ENCODE peak calls at places on chromosomes 4 and X, in five cellular contexts. Y, W, B, Q and G are unnamed samples.
A peak's percentile ranks its signal among the peaks of the same experiment; 100 is the strongest.

GRCh38 chrX:53125506-53125905 is 31.6 kb downstream of the KANTR start:
- DNase-seq in Y (no peak), W (no peak), B (peak; percentile 61), Q (no peak), G (no peak)

GRCh38 chr4:141134586-141134985 is 1.3 kb upstream of the RNF150 start:
- DNase-seq in Y (no peak), W (no peak), B (no peak), Q (no peak), G (no peak)

GRCh38 chr4:101205878-101206277 is 141.4 kb downstream of the PPP3CA start:
- DNase-seq in Y (peak; percentile 28), W (no peak), B (peak; percentile 63), Q (no peak), G (no peak)

GRCh38 chr4:1851160-1851559 is 4.8 kb downstream of the LETM1 start:
- DNase-seq in Y (no peak), W (no peak), B (no peak), Q (peak; percentile 56), G (no peak)

GRCh38 chr4:77821775-77822174 is 2.6 kb upstream of the CNOT6L start:
- DNase-seq in Y (no peak), W (no peak), B (no peak), Q (no peak), G (no peak)

GRCh38 chr4:29423836-29424721 is 1296.1 kb upstream of the PCDH7 start:
- DNase-seq in Y (peak; percentile 42), W (no peak), B (peak; percentile 95), Q (no peak), G (no peak)

GRCh38 chr4:168119870-168120269 is 27.5 kb downstream of the ANXA10 start:
- DNase-seq in Y (no peak), W (no peak), B (no peak), Q (no peak), G (no peak)

GRCh38 chr4:86942185-86942666 is 7.4 kb downstream of the AFF1 start:
- DNase-seq in Y (no peak), W (no peak), B (peak; percentile 85), Q (no peak), G (no peak)

GRCh38 chrX:95058815-95059214 is 1384.8 kb downstream of the FAM133A start:
- DNase-seq in Y (peak; percentile 1), W (no peak), B (peak; percentile 58), Q (no peak), G (no peak)

DNA sequence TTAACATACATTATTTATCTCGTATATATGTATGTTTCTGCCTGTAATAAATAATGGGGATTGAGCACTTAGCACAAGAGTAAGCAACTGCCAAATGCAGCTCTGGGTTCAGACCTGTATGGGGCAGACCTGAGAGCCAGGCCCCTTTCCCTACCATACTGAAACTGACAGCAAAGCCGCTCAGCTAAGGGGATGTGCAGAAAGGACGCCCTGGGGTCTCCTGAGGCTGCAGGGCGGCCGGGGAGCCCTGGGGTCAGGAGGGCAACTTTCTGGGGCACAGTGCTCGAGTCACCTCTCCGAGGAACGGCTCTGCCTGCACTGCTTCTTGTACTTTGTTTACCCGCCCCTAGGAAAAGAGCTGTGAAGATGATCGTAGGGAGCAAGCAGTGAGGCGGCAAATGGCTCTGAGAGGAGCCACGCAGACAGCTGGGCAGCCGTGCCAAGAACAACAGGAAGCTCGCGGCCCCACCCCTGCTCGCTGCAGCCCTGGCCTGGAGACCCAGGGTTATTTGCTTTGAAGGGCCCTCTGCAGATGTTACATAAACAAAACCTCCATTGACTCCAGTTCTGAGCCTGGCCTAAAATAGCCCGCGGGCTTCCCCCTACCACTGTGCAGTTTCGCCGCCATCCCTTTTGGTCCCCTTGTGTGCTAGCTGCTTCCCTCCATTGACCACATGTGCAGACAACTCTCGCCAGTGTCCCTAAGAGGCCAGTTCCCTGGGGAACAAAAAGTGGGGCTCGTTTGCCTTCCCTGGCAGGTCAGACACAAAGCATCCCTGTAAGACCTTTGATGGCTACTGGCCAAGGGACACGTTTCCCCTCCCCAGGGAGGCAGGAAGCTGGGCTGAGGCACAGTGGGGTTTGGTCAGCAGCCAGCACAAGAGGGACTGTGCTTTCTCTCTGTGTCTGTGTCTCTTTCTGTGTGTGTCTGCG is 111.3 kb upstream of the LNX1 start:
- DNase-seq in Y (peak; percentile 70), W (peak; percentile 79), B (peak; percentile 77), Q (peak; percentile 88), G (peak; percentile 19)
- TF ChIP-seq POLR2A in Y (no peak), W (no peak), B (no peak), Q (no peak), G (no peak)

GRCh38 chrX:48676106-48676892 is 7.3 kb upstream of the WAS start:
- DNase-seq in Y (peak; percentile 92), W (peak; percentile 93), B (peak; percentile 75), Q (peak; percentile 94), G (peak; percentile 88)
- TF ChIP-seq POLR2A in Y (peak; percentile 64), W (peak; percentile 72), B (no peak), Q (peak; percentile 53), G (peak; percentile 41)

GRCh38 chrX:75155454-75155829 is 641 bp downstream of the ABCB7 start:
- DNase-seq in Y (peak; percentile 1), W (no peak), B (peak; percentile 4), Q (no peak), G (no peak)

GRCh38 chrX:75156537-75156945 is 458 bp upstream of the ABCB7 start:
- DNase-seq in Y (peak; percentile 4), W (no peak), B (peak; percentile 12), Q (no peak), G (no peak)

GRCh38 chrX:75158054-75158453 is 2.0 kb upstream of the ABCB7 start:
- DNase-seq in Y (no peak), W (no peak), B (no peak), Q (no peak), G (no peak)

GRCh38 chrX:75154871-75155270 is 1.2 kb downstream of the ABCB7 start:
- DNase-seq in Y (no peak), W (no peak), B (no peak), Q (no peak), G (no peak)

DNA sequence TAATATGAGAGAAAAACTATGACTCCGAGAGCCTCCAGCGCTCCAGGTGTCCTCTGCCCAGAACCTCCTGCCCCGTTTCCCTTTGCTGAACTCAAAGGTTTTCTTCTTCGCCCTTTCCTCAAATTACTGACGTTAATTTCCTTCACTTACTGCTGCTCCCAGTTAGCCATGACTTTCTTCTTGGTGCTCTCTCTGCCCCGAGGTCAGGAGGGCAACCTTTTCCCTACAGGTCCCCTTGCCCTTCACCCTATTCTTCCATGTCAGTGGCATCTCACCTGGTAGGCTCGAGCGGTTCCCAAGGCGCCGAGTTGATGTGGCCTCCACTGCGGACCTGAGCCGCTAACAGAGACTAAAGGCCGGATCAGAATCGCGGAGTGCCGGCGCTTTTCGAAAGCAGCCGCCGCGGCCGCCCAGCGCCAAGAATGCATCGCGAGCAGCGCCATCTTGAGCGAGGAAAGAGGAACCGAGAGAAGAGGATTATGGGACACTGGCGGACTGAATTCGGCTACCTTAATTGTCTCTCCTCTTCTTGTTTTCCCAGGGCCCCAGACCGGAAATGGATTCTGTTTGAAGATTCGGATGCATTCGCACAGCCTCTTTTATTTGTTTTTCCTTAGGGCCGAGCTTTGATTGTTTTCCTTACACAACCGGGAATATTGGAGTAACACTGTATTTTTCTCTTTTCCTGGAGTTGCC is at the start of gene ABCB7:
- DNase-seq in Y (peak; percentile 79), W (peak; percentile 63), B (peak; percentile 67), Q (peak; percentile 85), G (peak; percentile 18)
- TF ChIP-seq POLR2A in Y (peak; percentile 35), W (no peak), B (no peak), Q (no peak), G (peak; percentile 55)

GRCh38 chr4:6716018-6716911 is at the start of gene BLOC1S4:
- DNase-seq in Y (peak; percentile 93), W (peak; percentile 92), B (peak; percentile 92), Q (peak; percentile 96), G (peak; percentile 90)
- TF ChIP-seq POLR2A in Y (peak; percentile 69), W (peak; percentile 88), B (peak; percentile 66), Q (peak; percentile 83), G (peak; percentile 85)

DNA sequence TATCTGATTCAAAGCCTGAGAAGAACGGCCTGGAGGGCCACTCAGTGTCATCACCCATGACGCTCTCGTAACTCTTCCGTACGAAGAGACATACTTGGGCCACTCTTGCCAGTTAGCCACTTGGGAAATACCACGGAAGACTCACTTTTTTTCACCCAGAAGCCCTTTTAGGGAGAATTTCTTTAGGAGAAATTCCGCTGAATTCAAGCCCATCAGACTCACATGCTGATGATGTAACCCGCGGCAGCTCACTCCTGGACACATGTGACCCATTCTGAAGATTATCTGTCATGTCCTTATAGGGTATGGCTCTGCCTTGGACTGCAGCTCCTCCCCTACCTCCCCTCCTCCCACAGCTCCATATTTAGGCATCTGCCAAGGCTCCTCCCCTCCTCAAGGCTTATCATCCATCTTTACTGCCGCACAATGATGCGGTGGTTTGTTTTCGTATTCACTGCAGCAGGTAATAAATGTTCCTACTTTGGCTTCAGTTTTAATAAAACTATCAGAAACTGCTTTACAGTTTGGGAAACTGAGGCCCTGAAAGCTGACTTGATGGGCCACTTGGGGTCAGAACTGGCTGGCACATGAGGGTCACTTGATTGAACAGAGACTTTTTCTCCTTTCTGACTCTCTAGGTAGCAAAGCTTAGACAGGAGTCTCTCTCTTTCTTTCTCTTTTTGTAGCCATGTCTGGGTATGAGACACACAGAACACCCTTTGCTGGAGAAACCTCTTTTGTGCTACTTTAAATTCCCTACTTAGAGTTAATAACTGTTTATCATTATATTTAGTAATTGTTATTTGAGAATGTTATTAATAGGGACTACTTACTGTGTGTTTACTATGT is 42.1 kb downstream of the RHOH start:
- DNase-seq in Y (peak; percentile 56), W (no peak), B (no peak), Q (peak; percentile 84), G (no peak)
- TF ChIP-seq POLR2A in Y (no peak), W (no peak), B (no peak), Q (no peak), G (peak; percentile 14)

DNA sequence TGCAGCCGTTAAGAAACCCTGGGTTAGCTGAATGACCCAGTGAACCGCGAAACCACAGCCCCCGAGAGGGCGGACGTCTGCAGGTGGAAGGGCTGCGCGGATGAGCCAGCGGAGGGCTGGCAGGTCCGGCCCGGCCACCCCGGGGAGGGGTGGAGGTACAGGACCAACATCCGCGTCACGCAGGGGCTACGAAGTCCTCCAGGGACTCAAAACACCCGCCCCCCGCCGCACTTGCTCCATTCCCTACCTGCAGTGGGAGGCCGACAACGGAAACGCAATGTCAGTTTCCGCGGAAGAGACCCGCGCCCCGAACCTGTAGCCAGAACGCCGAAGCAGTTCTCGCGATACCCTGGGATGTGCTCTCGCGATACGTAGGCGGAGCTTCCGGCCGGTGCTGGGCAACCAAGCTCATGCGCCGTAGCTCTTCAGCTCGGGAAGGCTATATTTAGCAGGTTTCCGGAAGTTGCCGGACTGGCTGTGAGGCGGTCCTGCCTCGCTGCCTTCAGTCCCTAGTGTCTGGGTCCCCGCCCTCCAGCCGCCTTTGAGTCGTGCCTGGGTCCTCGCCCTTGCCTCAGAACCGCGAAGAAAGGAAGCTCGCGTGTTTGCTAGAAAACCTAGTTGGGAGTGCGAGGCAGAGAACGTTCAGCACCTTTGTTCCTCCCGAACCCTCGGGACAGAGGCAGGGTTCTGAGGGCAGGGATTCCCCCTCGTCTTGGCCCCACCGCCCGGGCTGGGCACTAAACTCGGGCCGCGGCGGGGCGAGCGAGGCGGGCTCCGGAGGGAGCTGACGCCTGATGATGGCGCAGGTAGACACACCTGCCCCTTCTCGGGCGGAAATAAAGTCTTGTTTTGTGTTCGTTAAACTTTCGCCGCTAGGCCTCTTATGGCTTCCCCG is at the start of the genes OFD1 and TRAPPC2:
- DNase-seq in Y (peak; percentile 97), W (peak; percentile 90), B (peak; percentile 97), Q (peak; percentile 97), G (peak; percentile 60)
- TF ChIP-seq POLR2A in Y (peak; percentile 76), W (peak; percentile 96), B (peak; percentile 95), Q (peak; percentile 93), G (peak; percentile 80)